ENCODE peak calls at places on chromosome 15, in four cellular contexts. Y is tibial nerve, J is Peyer's patch, E is NT2/D1. N is an unnamed sample. For H3K4me1, the result is how much of the 10 kb centered on the place peaks cover.

GRCh38 chr15:74428442-74428787 is 5.3 kb downstream of the SEMA7A start:
- DNase-seq in Y (no peak), J (no peak), E (no peak), N (no peak)

GRCh38 chr15:81003023-81003350 is 2.3 kb downstream of the TLNRD1 start:
- DNase-seq in Y (no peak), J (no peak), E (no peak), N (no peak)

GRCh38 chr15:84400820-84401219 is 165.2 kb downstream of the GOLGA6L4 start:
- DNase-seq in Y (no peak), J (no peak), E (no peak), N (no peak)

GRCh38 chr15:50840520-50840919 is 68.0 kb upstream of the AP4E1 start:
- DNase-seq in Y (no peak), J (no peak), E (no peak), N (no peak)

GRCh38 chr15:56241374-56242085 is 2.1 kb downstream of the RFX7 start:
- DNase-seq in Y (no peak), J (no peak), E (no peak), N (no peak)

GRCh38 chr15:67902579-67902979 is 62.7 kb upstream of the RNU6-1 start:
- DNase-seq in Y (no peak), J (no peak), E (no peak), N (no peak)

GRCh38 chr15:25730918-25731317 is 132.2 kb downstream of the ATP10A start:
- DNase-seq in Y (no peak), J (no peak), E (no peak), N (no peak)

GRCh38 chr15:35748105-35748504 is 202.1 kb upstream of the DPH6 start:
- DNase-seq in Y (no peak), J (no peak), E (no peak), N (no peak)

GRCh38 chr15:90442423-90442822 is 54.4 kb downstream of the IQGAP1 start:
- DNase-seq in Y (no peak), J (no peak), E (no peak), N (no peak)

GRCh38 chr15:91945385-91945784 is 91.9 kb downstream of the SLCO3A1 start:
- DNase-seq in Y (no peak), J (no peak), E (no peak), N (no peak)

GRCh38 chr15:62068787-62069170 is 2.0 kb downstream of the C2CD4A start:
- DNase-seq in Y (no peak), J (no peak), E (no peak), N (no peak)

GRCh38 chr15:35173444-35174118 is 88.5 kb upstream of the NANOGP8 start:
- DNase-seq in Y (no peak), J (no peak), E (no peak), N (no peak)

GRCh38 chr15:35306361-35306981 is 221.4 kb upstream of the NANOGP8 start:
- DNase-seq in Y (no peak), J (no peak), E (no peak), N (peak)

GRCh38 chr15:44029003-44029402 is 166.1 kb downstream of the FRMD5 start:
- DNase-seq in Y (no peak), J (no peak), E (no peak), N (peak)

GRCh38 chr15:37262922-37263608 is 162.7 kb upstream of the MEIS2 start:
- DNase-seq in Y (no peak), J (no peak), E (no peak), N (no peak)

GRCh38 chr15:61936528-61937195 is 123.6 kb downstream of the VPS13C start:
- DNase-seq in Y (no peak), J (no peak), E (no peak), N (no peak)

GRCh38 chr15:29570931-29571727 is 251.1 kb downstream of the TJP1 start:
- DNase-seq in Y (no peak), J (peak), E (peak), N (peak)

GRCh38 chr15:100712226-100712625 is 109.8 kb downstream of the ASB7 start:
- DNase-seq in Y (no peak), J (no peak), E (no peak), N (no peak)

DNA sequence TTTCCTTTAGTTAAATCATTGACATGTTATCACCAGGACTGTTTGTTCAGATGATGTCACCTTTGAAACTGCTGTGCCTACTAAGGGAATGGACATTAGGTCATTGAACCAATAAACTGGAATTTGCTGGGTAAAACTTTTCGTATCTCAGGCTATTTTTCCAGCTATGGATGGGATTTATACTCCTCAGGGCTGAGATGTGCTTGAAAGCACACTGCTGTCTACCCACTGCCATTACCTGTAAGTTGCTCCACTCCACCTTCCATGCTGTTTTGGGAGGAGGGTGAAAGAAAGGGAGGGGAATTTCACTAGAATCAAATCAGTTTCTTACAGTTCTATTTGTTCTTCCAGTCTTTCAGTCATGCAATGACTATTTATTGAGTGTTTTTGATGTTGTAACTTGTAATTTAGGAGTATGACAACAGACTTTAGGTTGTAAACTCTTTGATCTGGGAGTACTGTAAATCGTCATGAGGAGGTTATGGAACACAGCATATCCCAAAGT is 11.3 kb downstream of the EHD4 start:
- DNase-seq in Y (no peak), J (no peak), E (no peak), N (no peak)
- H3K4me1 ChIP-seq in Y (under half), J (under half), E (under half), N (under half)

GRCh38 chr15:48358229-48358641 is 27.0 kb downstream of the DUT start:
- DNase-seq in Y (no peak), J (no peak), E (no peak), N (peak)
- H3K4me3 ChIP-seq in Y (no peak), J (no peak), E (no peak), N (peak)

GRCh38 chr15:66131200-66131599 is 122.3 kb downstream of the MEGF11 start:
- DNase-seq in Y (no peak), J (no peak), E (no peak), N (peak)
- H3K4me1 ChIP-seq in Y (under half), J (under half), E (under half), N (under half)

GRCh38 chr15:60478633-60479360 is at the start of gene ICE2:
- DNase-seq in Y (peak), J (peak), E (peak), N (peak)

GRCh38 chr15:60479361-60479684 is 381 bp upstream of the ICE2 start:
- DNase-seq in Y (no peak), J (no peak), E (no peak), N (peak)

GRCh38 chr15:60480149-60480548 is 1.2 kb upstream of the ICE2 start:
- DNase-seq in Y (no peak), J (no peak), E (no peak), N (no peak)

GRCh38 chr15:60480888-60481287 is 1.9 kb upstream of the ICE2 start:
- DNase-seq in Y (no peak), J (no peak), E (no peak), N (no peak)

DNA sequence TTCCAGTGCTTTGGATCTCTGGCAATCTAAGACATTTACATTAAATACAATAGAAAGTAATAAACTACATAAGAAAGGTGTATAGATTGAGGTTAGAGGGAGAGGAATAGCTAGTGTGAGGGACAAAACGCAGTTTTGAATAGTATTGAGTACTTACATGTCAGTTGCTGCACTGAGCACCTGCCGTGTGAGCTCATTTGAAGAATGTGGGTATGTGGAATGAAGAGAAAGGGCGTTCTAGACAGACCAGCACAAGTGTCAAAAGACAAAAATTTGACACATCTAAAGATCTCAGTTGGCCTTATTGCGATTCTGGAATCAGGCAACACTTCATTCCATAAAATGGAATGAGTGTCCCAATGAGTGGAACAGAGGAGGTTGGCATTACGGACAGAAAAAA is 769 bp upstream of the ICE2 start:
- DNase-seq in Y (no peak), J (no peak), E (no peak), N (no peak)
- H3K4me3 ChIP-seq in Y (peak), J (peak), E (peak), N (peak)

DNA sequence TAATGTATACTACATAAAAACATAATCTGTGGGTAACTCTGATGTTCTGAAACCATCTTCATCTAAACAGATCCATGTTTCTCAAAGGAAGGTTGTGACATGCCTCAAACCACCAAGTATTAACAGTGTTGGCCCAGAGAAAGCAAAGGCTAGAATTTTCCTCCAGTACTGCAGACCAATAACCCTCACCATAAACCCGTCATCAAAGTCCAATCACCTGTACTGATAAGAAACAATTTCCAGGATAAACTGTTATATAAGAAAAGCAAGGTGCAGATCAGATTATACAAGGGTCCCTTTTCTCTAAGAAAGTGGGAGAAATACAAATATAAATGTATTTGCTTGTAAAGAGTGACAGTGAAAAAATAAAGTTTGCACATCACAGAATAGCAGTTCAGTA is 32.3 kb downstream of the TBC1D2B start:
- DNase-seq in Y (no peak), J (no peak), E (no peak), N (no peak)
- H3K4me1 ChIP-seq in Y (under half), J (under half), E (under half), N (under half)

GRCh38 chr15:26970712-26971210 is at the start of gene GABRG3:
- DNase-seq in Y (no peak), J (no peak), E (no peak), N (no peak)

GRCh38 chr15:26974120-26974780 is 3.3 kb downstream of the GABRG3 start:
- DNase-seq in Y (no peak), J (no peak), E (no peak), N (no peak)

GRCh38 chr15:26971303-26972018 is 480 bp downstream of the GABRG3 start:
- DNase-seq in Y (no peak), J (no peak), E (no peak), N (no peak)

GRCh38 chr15:26967719-26968269 is 3.2 kb upstream of the GABRG3 start:
- DNase-seq in Y (no peak), J (no peak), E (peak), N (no peak)

DNA sequence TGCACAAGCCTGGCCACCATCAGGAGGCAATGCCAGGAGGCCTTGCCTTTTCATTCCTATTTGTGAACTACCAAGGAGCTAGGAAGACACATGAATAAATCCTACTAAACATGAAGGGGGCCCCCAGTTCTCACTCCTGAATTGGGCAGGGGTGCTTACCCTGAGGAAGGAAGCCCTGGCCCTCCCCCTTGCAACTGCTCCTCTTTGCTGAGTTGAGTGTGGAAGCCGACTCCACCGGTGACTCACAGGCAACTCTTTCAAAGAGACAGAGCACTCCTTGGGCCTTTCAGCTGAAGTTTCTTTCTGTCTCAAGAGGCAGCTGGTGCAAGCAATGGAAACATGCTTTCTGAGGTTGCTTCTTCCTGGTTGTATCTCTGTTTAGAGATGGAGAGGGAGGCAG is 1.7 kb downstream of the GABRG3 start:
- DNase-seq in Y (no peak), J (no peak), E (no peak), N (no peak)
- H3K4me3 ChIP-seq in Y (no peak), J (no peak), E (no peak), N (no peak)

GRCh38 chr15:77480859-77481258 is 60.2 kb downstream of the HMG20A start:
- DNase-seq in Y (no peak), J (no peak), E (no peak), N (no peak)

GRCh38 chr15:77481670-77482069 is 61.0 kb downstream of the HMG20A start:
- DNase-seq in Y (no peak), J (no peak), E (no peak), N (peak)

GRCh38 chr15:77475898-77476297 is 55.2 kb downstream of the HMG20A start:
- DNase-seq in Y (no peak), J (no peak), E (no peak), N (peak)

GRCh38 chr15:77476999-77477398 is 56.3 kb downstream of the HMG20A start:
- DNase-seq in Y (no peak), J (no peak), E (no peak), N (no peak)

DNA sequence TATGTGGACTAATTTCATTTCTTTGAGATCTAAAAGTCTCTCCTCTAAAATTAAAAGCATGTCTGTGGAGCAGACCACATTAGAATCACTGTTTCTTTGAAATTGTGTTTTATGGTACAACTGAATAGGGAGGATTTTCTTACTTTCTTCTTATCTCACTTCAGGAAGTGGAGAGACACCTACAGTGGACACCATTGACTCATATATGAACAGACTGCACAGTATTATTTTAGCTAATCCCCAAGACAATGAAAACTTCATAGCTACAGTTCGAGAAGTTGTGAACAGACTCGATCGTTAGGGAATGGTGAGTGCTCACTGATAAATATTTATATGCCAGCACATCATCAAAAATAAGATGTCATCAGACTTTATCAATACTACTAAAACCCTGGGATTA is 58.3 kb downstream of the HMG20A start:
- DNase-seq in Y (no peak), J (no peak), E (no peak), N (no peak)
- H3K4me1 ChIP-seq in Y (under half), J (under half), E (under half), N (half or more)

GRCh38 chr15:41944313-41944940 is 27.9 kb downstream of the EHD4 start:
- DNase-seq in Y (no peak), J (no peak), E (peak), N (peak)
- H3K4me3 ChIP-seq in Y (no peak), J (no peak), E (no peak), N (no peak)

GRCh38 chr15:87537295-87537694 is 719.2 kb downstream of the NTRK3 start:
- DNase-seq in Y (no peak), J (no peak), E (no peak), N (no peak)

DNA sequence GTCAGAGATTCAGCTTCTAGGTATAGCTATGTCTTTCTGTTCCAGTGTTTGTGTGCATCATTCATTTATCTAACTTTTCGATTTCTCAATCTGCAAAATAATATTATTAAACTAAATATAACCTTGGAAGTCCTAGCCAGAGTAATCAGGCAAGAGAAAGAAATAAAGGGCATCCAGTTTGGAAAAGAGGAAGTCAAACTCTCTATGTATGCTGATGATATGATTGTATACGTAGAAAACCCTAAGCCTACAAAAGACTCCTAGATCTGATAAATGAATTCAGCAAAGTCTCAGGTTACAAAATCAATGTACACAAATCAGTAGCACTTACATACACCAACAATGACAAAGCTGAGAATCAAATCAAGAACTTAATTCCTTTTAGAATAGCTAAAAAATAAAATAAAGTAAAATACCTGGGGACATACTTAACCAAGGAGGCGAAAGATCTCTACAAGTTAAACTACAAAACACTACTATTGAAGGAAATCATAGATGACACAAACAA is 718.2 kb downstream of the NTRK3 start:
- DNase-seq in Y (no peak), J (no peak), E (no peak), N (no peak)
- H3K4me1 ChIP-seq in Y (under half), J (under half), E (under half), N (under half)

N was measured in A673.